ENCODE peak calls at places on chromosome 5, in ten cellular contexts. F, Q, J, S, E, V, D, B, M and N are unnamed samples.

GRCh38 chr5:3597727-3598082 is 2.1 kb downstream of the IRX1 start:
- DNase-seq in F (no peak), Q (no peak), J (no peak), S (no peak), E (no peak), V (no peak), D (no peak), B (no peak), M (no peak), N (no peak)

GRCh38 chr5:134001938-134002731 is 2.6 kb downstream of the VDAC1 start:
- DNase-seq in F (no peak), Q (no peak), J (no peak), S (no peak), E (no peak), V (no peak), D (no peak), B (no peak), M (no peak), N (no peak)

GRCh38 chr5:114361724-114362196 is at the start of gene KCNN2:
- DNase-seq in F (peak; percentile 84), Q (no peak), J (no peak), S (no peak), E (peak; percentile 95), V (peak; percentile 95), D (peak; percentile 4), B (no peak), M (peak; percentile 61), N (peak; percentile 91)

GRCh38 chr5:58967597-58968281 is 384.9 kb downstream of the RAB3C start:
- DNase-seq in F (no peak), Q (no peak), J (no peak), S (no peak), E (no peak), V (no peak), D (no peak), B (no peak), M (no peak), N (no peak)

GRCh38 chr5:75566710-75567309 is 44.4 kb upstream of the ANKDD1B start:
- DNase-seq in F (peak; percentile 94), Q (peak; percentile 23), J (no peak), S (peak; percentile 44), E (peak; percentile 13), V (no peak), D (peak; percentile 89), B (peak; percentile 30), M (peak; percentile 23), N (peak; percentile 89)

GRCh38 chr5:107431536-107431935 is 239.2 kb downstream of the EFNA5 start:
- DNase-seq in F (peak; percentile 39), Q (no peak), J (no peak), S (no peak), E (no peak), V (no peak), D (no peak), B (no peak), M (no peak), N (no peak)

GRCh38 chr5:66436721-66437120 is 159.5 kb upstream of the MAST4 start:
- DNase-seq in F (no peak), Q (no peak), J (no peak), S (no peak), E (no peak), V (peak; percentile 62), D (no peak), B (no peak), M (no peak), N (no peak)

GRCh38 chr5:126865299-126865698 is 88.4 kb downstream of the LMNB1 start:
- DNase-seq in F (peak; percentile 60), Q (no peak), J (no peak), S (no peak), E (no peak), V (no peak), D (peak; percentile 65), B (no peak), M (no peak), N (peak; percentile 79)

GRCh38 chr5:9165567-9165966 is 380.3 kb downstream of the SEMA5A start:
- DNase-seq in F (no peak), Q (no peak), J (no peak), S (no peak), E (no peak), V (no peak), D (no peak), B (no peak), M (no peak), N (no peak)

GRCh38 chr5:62168882-62169281 is 137.1 kb upstream of the KIF2A start:
- DNase-seq in F (no peak), Q (no peak), J (no peak), S (no peak), E (no peak), V (no peak), D (no peak), B (no peak), M (no peak), N (no peak)

GRCh38 chr5:134371834-134372340 is 518 bp downstream of the UBE2B start:
- DNase-seq in F (peak; percentile 26), Q (peak; percentile 32), J (peak; percentile 38), S (peak; percentile 33), E (peak; percentile 83), V (peak; percentile 89), D (peak; percentile 32), B (peak; percentile 49), M (no peak), N (peak; percentile 65)

GRCh38 chr5:67490543-67491321 is 294.1 kb upstream of the CD180 start:
- DNase-seq in F (no peak), Q (no peak), J (no peak), S (no peak), E (no peak), V (no peak), D (peak; percentile 44), B (no peak), M (no peak), N (no peak)

GRCh38 chr5:176864755-176865154 is 34.4 kb downstream of the HK3 start:
- DNase-seq in F (no peak), Q (no peak), J (no peak), S (no peak), E (no peak), V (no peak), D (no peak), B (no peak), M (no peak), N (no peak)

GRCh38 chr5:33891731-33892418 is at the start of gene ADAMTS12:
- DNase-seq in F (peak; percentile 40), Q (no peak), J (no peak), S (no peak), E (peak; percentile 21), V (peak; percentile 71), D (peak; percentile 54), B (no peak), M (no peak), N (peak; percentile 90)

GRCh38 chr5:956178-956761 is 52.3 kb upstream of the NKD2 start:
- DNase-seq in F (no peak), Q (no peak), J (no peak), S (no peak), E (no peak), V (no peak), D (no peak), B (no peak), M (no peak), N (no peak)

GRCh38 chr5:54242287-54242686 is 68.1 kb downstream of the ARL15 start:
- DNase-seq in F (no peak), Q (no peak), J (no peak), S (no peak), E (no peak), V (no peak), D (no peak), B (no peak), M (no peak), N (no peak)

GRCh38 chr5:112551437-112552018 is 132.5 kb upstream of the EPB41L4A start:
- DNase-seq in F (peak; percentile 62), Q (peak; percentile 27), J (no peak), S (peak; percentile 11), E (peak; percentile 71), V (peak; percentile 77), D (peak; percentile 71), B (peak; percentile 27), M (no peak), N (peak; percentile 79)

GRCh38 chr5:178350361-178351220 is 118.0 kb upstream of the PHYKPL start:
- DNase-seq in F (no peak), Q (no peak), J (no peak), S (no peak), E (no peak), V (no peak), D (peak; percentile 28), B (no peak), M (no peak), N (no peak)

GRCh38 chr5:176533894-176534611 is 3.1 kb downstream of the RNF44 start:
- DNase-seq in F (no peak), Q (peak; percentile 65), J (no peak), S (no peak), E (peak; percentile 83), V (no peak), D (no peak), B (peak; percentile 72), M (no peak), N (peak; percentile 26)

GRCh38 chr5:146540421-146540820 is 24.4 kb upstream of the GPR151 start:
- DNase-seq in F (peak; percentile 21), Q (no peak), J (no peak), S (no peak), E (no peak), V (no peak), D (peak; percentile 46), B (no peak), M (no peak), N (no peak)

GRCh38 chr5:59107692-59108091 is 524.8 kb downstream of the RAB3C start:
- DNase-seq in F (peak; percentile 99), Q (no peak), J (no peak), S (no peak), E (peak; percentile 48), V (no peak), D (peak; percentile 21), B (no peak), M (no peak), N (no peak)

GRCh38 chr5:133533541-133533940 is 78.8 kb downstream of the FSTL4 start:
- DNase-seq in F (no peak), Q (no peak), J (no peak), S (no peak), E (no peak), V (no peak), D (no peak), B (no peak), M (no peak), N (no peak)

GRCh38 chr5:150339165-150339564 is 18.3 kb upstream of the TCOF1 start:
- DNase-seq in F (no peak), Q (no peak), J (no peak), S (no peak), E (no peak), V (no peak), D (no peak), B (no peak), M (no peak), N (no peak)

GRCh38 chr5:4659836-4660235 is 480.3 kb upstream of the ADAMTS16 start:
- DNase-seq in F (no peak), Q (no peak), J (no peak), S (no peak), E (no peak), V (no peak), D (no peak), B (no peak), M (no peak), N (no peak)

GRCh38 chr5:122311888-122312669 is at the start of gene SNCAIP:
- DNase-seq in F (peak; percentile 40), Q (no peak), J (no peak), S (no peak), E (peak; percentile 20), V (peak; percentile 74), D (peak; percentile 41), B (no peak), M (no peak), N (peak; percentile 47)

GRCh38 chr5:36027066-36027465 is 35.9 kb upstream of the UGT3A1 start:
- DNase-seq in F (no peak), Q (no peak), J (no peak), S (no peak), E (no peak), V (no peak), D (no peak), B (no peak), M (no peak), N (no peak)

GRCh38 chr5:88676637-88677481 is 206.1 kb downstream of the MEF2C start:
- DNase-seq in F (no peak), Q (no peak), J (no peak), S (no peak), E (no peak), V (no peak), D (no peak), B (no peak), M (no peak), N (no peak)

GRCh38 chr5:987761-988160 is 20.8 kb upstream of the NKD2 start:
- DNase-seq in F (no peak), Q (no peak), J (no peak), S (no peak), E (no peak), V (no peak), D (no peak), B (no peak), M (no peak), N (no peak)